ENCODE peak calls at places on chromosomes 1 and 21, in five cellular contexts. I is neural crest cell, A is choroid plexus epithelial cell, P is A549, J is breast epithelium. W is an unnamed sample.

GRCh38 chr1:43276673-43277072 is 6.9 kb downstream of the TMEM125 start:
- DNase-seq in I (no peak), A (no peak), P (no peak), J (peak; percentile 6), W (no peak)

GRCh38 chr1:163472267-163472666 is 150.5 kb downstream of the NUF2 start:
- DNase-seq in I (no peak), A (no peak), P (no peak), J (no peak), W (no peak)

GRCh38 chr21:33058468-33059318 is 11.2 kb upstream of the OLIG1 start:
- DNase-seq in I (no peak), A (no peak), P (no peak), J (no peak), W (no peak)

GRCh38 chr1:204350857-204351573 is 8.7 kb downstream of the PLEKHA6 start:
- DNase-seq in I (peak; percentile 83), A (peak; percentile 82), P (no peak), J (no peak), W (no peak)

GRCh38 chr1:206135248-206135647 is 18.1 kb upstream of the AVPR1B start:
- DNase-seq in I (no peak), A (no peak), P (no peak), J (no peak), W (no peak)

GRCh38 chr1:201633811-201634210 is 94.9 kb downstream of the NAV1 start:
- DNase-seq in I (no peak), A (peak; percentile 47), P (no peak), J (no peak), W (no peak)

GRCh38 chr1:193406901-193407300 is 220.5 kb upstream of the B3GALT2 start:
- DNase-seq in I (no peak), A (peak; percentile 90), P (peak; percentile 24), J (no peak), W (peak; percentile 15)

GRCh38 chr1:218983848-218984247 is 189.8 kb upstream of the LYPLAL1 start:
- DNase-seq in I (no peak), A (peak; percentile 15), P (no peak), J (no peak), W (no peak)

GRCh38 chr1:169049258-169049936 is 57.1 kb upstream of the ATP1B1 start:
- DNase-seq in I (no peak), A (no peak), P (no peak), J (no peak), W (no peak)

GRCh38 chr1:3548156-3548893 is 63.0 kb downstream of the MEGF6 start:
- DNase-seq in I (no peak), A (peak; percentile 60), P (no peak), J (no peak), W (no peak)
- TF ChIP-seq CTCF in I (no peak), A (no peak), P (no peak), J (no peak), W (no peak)

DNA sequence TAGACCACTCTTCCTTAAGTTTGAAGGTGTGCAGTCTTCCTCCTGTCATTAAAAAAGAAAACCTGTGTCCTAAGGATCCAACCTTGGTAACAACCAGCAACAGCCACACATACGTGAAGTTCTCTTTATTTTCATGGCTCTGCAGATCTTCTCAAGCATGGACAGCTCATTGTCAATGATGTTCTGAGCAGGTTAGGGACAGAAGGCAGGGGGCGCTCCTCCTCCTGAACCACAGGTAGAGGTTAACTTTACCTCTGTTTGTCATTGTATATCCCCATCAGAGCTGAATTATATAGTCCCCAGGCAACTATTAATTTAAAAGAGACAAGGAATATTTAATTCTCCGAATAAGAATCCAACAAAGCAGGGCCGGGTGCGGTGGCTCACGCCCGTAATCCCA is 52.5 kb upstream of the CR2 start:
- DNase-seq in I (no peak), A (no peak), P (no peak), J (no peak), W (no peak)
- TF ChIP-seq CTCF in I (no peak), A (no peak), P (no peak), J (no peak), W (no peak)

GRCh38 chr1:56152635-56153034 is 426.7 kb downstream of the PLPP3 start:
- DNase-seq in I (no peak), A (no peak), P (no peak), J (no peak), W (no peak)
- TF ChIP-seq CTCF in I (no peak), A (no peak), P (no peak), J (no peak), W (no peak)

DNA sequence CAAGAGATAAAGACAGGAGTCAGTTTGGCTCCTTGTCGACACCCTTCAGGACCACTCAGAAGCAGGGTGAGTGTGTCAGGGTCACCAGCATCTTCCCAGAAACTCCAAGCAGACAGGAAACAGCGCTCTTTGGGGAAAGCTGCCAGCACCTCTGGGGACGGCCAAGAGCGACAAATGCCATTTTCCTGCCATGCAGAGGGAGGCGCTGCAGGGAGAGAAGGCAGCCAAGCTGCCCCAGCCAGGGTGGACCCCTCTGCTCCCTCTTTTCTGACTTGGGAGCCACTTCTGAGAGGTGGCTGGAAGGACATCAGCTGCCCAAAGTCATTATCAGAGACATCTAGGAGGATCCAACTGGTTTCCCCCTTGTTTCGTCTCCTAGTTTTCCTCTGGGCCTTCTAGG is 29.0 kb downstream of the SIM2 start:
- DNase-seq in I (no peak), A (no peak), P (no peak), J (no peak), W (no peak)
- TF ChIP-seq CTCF in I (no peak), A (peak; percentile 19), P (no peak), J (no peak), W (no peak)

W was measured in GM10248.